ENCODE peak calls at places on chromosome 3, in five cellular contexts. One of them, this sample, is unnamed.

GRCh38 chr3:143771258-143771657 is 77.0 kb downstream of the SLC9A9 start:
- DNase-seq in activated gamma-delta T cell treated with anti-CD3 and anti-CD28 coated beads, Interleukin-2, amount 50 U/mL, for 16 hours: no peak
- DNase-seq in anterior cingulate cortex: no peak
- DNase-seq in GM12891: no peak
- DNase-seq in NCI-H1092 treated with DMSO at 0.1 percent for 48 hours: no peak
- DNase-seq in this sample: no peak

GRCh38 chr3:61929631-61930030 is 368.3 kb downstream of the PTPRG start:
- DNase-seq in NCI-H1092 treated with DMSO at 0.1 percent for 48 hours: no peak
- DNase-seq in anterior cingulate cortex: no peak
- DNase-seq in GM12891: no peak
- DNase-seq in activated gamma-delta T cell treated with anti-CD3 and anti-CD28 coated beads, Interleukin-2, amount 50 U/mL, for 16 hours: no peak
- DNase-seq in this sample: no peak

GRCh38 chr3:21551019-21551418 is 200.0 kb downstream of the ZNF385D start:
- DNase-seq in anterior cingulate cortex: no peak
- DNase-seq in activated gamma-delta T cell treated with anti-CD3 and anti-CD28 coated beads, Interleukin-2, amount 50 U/mL, for 16 hours: no peak
- DNase-seq in NCI-H1092 treated with DMSO at 0.1 percent for 48 hours: no peak
- DNase-seq in GM12891: no peak
- DNase-seq in this sample: no peak

GRCh38 chr3:38551026-38551832 is 55.1 kb downstream of the EXOG start:
- DNase-seq in activated gamma-delta T cell treated with anti-CD3 and anti-CD28 coated beads, Interleukin-2, amount 50 U/mL, for 16 hours: no peak
- DNase-seq in NCI-H1092 treated with DMSO at 0.1 percent for 48 hours: no peak
- DNase-seq in anterior cingulate cortex: no peak
- DNase-seq in GM12891: no peak
- DNase-seq in this sample: no peak

GRCh38 chr3:161372321-161373260 is 1.3 kb upstream of the SPTSSB start:
- DNase-seq in NCI-H1092 treated with DMSO at 0.1 percent for 48 hours: peak; percentile 70
- DNase-seq in activated gamma-delta T cell treated with anti-CD3 and anti-CD28 coated beads, Interleukin-2, amount 50 U/mL, for 16 hours: no peak
- DNase-seq in GM12891: peak; percentile 16
- DNase-seq in anterior cingulate cortex: peak; percentile 62
- DNase-seq in this sample: peak; percentile 4

GRCh38 chr3:108125151-108125540 is 34.3 kb upstream of the CD47 start:
- DNase-seq in anterior cingulate cortex: no peak
- DNase-seq in NCI-H1092 treated with DMSO at 0.1 percent for 48 hours: no peak
- DNase-seq in activated gamma-delta T cell treated with anti-CD3 and anti-CD28 coated beads, Interleukin-2, amount 50 U/mL, for 16 hours: no peak
- DNase-seq in GM12891: no peak
- DNase-seq in this sample: no peak

GRCh38 chr3:76107935-76108570 is 322.7 kb upstream of the ZNF717 start:
- DNase-seq in anterior cingulate cortex: peak; percentile 1
- DNase-seq in GM12891: no peak
- DNase-seq in activated gamma-delta T cell treated with anti-CD3 and anti-CD28 coated beads, Interleukin-2, amount 50 U/mL, for 16 hours: no peak
- DNase-seq in NCI-H1092 treated with DMSO at 0.1 percent for 48 hours: peak; percentile 16
- DNase-seq in this sample: no peak

GRCh38 chr3:10286596-10287295 is 6.0 kb downstream of the GHRL start:
- DNase-seq in activated gamma-delta T cell treated with anti-CD3 and anti-CD28 coated beads, Interleukin-2, amount 50 U/mL, for 16 hours: no peak
- DNase-seq in anterior cingulate cortex: no peak
- DNase-seq in NCI-H1092 treated with DMSO at 0.1 percent for 48 hours: peak; percentile 61
- DNase-seq in GM12891: no peak
- DNase-seq in this sample: no peak

GRCh38 chr3:147410518-147411234 is 1.5 kb downstream of the ZIC1 start:
- DNase-seq in anterior cingulate cortex: no peak
- DNase-seq in GM12891: no peak
- DNase-seq in NCI-H1092 treated with DMSO at 0.1 percent for 48 hours: no peak
- DNase-seq in activated gamma-delta T cell treated with anti-CD3 and anti-CD28 coated beads, Interleukin-2, amount 50 U/mL, for 16 hours: no peak
- DNase-seq in this sample: no peak

GRCh38 chr3:128864351-128864811 is 15.0 kb upstream of the ACAD9 start:
- DNase-seq in anterior cingulate cortex: peak; percentile 73
- DNase-seq in NCI-H1092 treated with DMSO at 0.1 percent for 48 hours: no peak
- DNase-seq in GM12891: no peak
- DNase-seq in activated gamma-delta T cell treated with anti-CD3 and anti-CD28 coated beads, Interleukin-2, amount 50 U/mL, for 16 hours: no peak
- DNase-seq in this sample: no peak

GRCh38 chr3:32973982-32974381 is 22.5 kb downstream of the CCR4 start:
- DNase-seq in activated gamma-delta T cell treated with anti-CD3 and anti-CD28 coated beads, Interleukin-2, amount 50 U/mL, for 16 hours: no peak
- DNase-seq in NCI-H1092 treated with DMSO at 0.1 percent for 48 hours: no peak
- DNase-seq in GM12891: no peak
- DNase-seq in anterior cingulate cortex: no peak
- DNase-seq in this sample: no peak

GRCh38 chr3:69200384-69201068 is 78.1 kb upstream of the LMOD3 start:
- DNase-seq in GM12891: no peak
- DNase-seq in anterior cingulate cortex: no peak
- DNase-seq in activated gamma-delta T cell treated with anti-CD3 and anti-CD28 coated beads, Interleukin-2, amount 50 U/mL, for 16 hours: no peak
- DNase-seq in NCI-H1092 treated with DMSO at 0.1 percent for 48 hours: peak; percentile 46
- DNase-seq in this sample: no peak

GRCh38 chr3:69500604-69501003 is 114.7 kb upstream of the FRMD4B start:
- DNase-seq in anterior cingulate cortex: peak; percentile 1
- DNase-seq in GM12891: no peak
- DNase-seq in activated gamma-delta T cell treated with anti-CD3 and anti-CD28 coated beads, Interleukin-2, amount 50 U/mL, for 16 hours: no peak
- DNase-seq in NCI-H1092 treated with DMSO at 0.1 percent for 48 hours: no peak
- DNase-seq in this sample: no peak

GRCh38 chr3:30510596-30510995 is 95.8 kb upstream of the TGFBR2 start:
- DNase-seq in NCI-H1092 treated with DMSO at 0.1 percent for 48 hours: no peak
- DNase-seq in GM12891: no peak
- DNase-seq in activated gamma-delta T cell treated with anti-CD3 and anti-CD28 coated beads, Interleukin-2, amount 50 U/mL, for 16 hours: no peak
- DNase-seq in anterior cingulate cortex: no peak
- DNase-seq in this sample: peak; percentile 0

GRCh38 chr3:161700998-161701397 is 204.4 kb downstream of the OTOL1 start:
- DNase-seq in GM12891: no peak
- DNase-seq in NCI-H1092 treated with DMSO at 0.1 percent for 48 hours: peak; percentile 55
- DNase-seq in anterior cingulate cortex: no peak
- DNase-seq in activated gamma-delta T cell treated with anti-CD3 and anti-CD28 coated beads, Interleukin-2, amount 50 U/mL, for 16 hours: no peak
- DNase-seq in this sample: no peak

GRCh38 chr3:59341441-59341840 is 291.6 kb upstream of the CFAP20DC start:
- DNase-seq in activated gamma-delta T cell treated with anti-CD3 and anti-CD28 coated beads, Interleukin-2, amount 50 U/mL, for 16 hours: no peak
- DNase-seq in GM12891: no peak
- DNase-seq in NCI-H1092 treated with DMSO at 0.1 percent for 48 hours: peak; percentile 36
- DNase-seq in anterior cingulate cortex: peak; percentile 30
- DNase-seq in this sample: no peak

GRCh38 chr3:53073553-53074365 is 27.9 kb upstream of the SFMBT1 start:
- DNase-seq in activated gamma-delta T cell treated with anti-CD3 and anti-CD28 coated beads, Interleukin-2, amount 50 U/mL, for 16 hours: no peak
- DNase-seq in anterior cingulate cortex: no peak
- DNase-seq in NCI-H1092 treated with DMSO at 0.1 percent for 48 hours: no peak
- DNase-seq in GM12891: no peak
- DNase-seq in this sample: no peak

GRCh38 chr3:128321418-128321817 is 145.3 kb downstream of the DNAJB8 start:
- DNase-seq in GM12891: no peak
- DNase-seq in NCI-H1092 treated with DMSO at 0.1 percent for 48 hours: no peak
- DNase-seq in anterior cingulate cortex: no peak
- DNase-seq in activated gamma-delta T cell treated with anti-CD3 and anti-CD28 coated beads, Interleukin-2, amount 50 U/mL, for 16 hours: no peak
- DNase-seq in this sample: no peak

GRCh38 chr3:152322756-152323155 is 54.0 kb downstream of the MBNL1 start:
- DNase-seq in GM12891: no peak
- DNase-seq in anterior cingulate cortex: no peak
- DNase-seq in activated gamma-delta T cell treated with anti-CD3 and anti-CD28 coated beads, Interleukin-2, amount 50 U/mL, for 16 hours: no peak
- DNase-seq in NCI-H1092 treated with DMSO at 0.1 percent for 48 hours: no peak
- DNase-seq in this sample: no peak

GRCh38 chr3:153285194-153285641 is 123.2 kb downstream of the RAP2B start:
- DNase-seq in GM12891: no peak
- DNase-seq in activated gamma-delta T cell treated with anti-CD3 and anti-CD28 coated beads, Interleukin-2, amount 50 U/mL, for 16 hours: no peak
- DNase-seq in anterior cingulate cortex: no peak
- DNase-seq in NCI-H1092 treated with DMSO at 0.1 percent for 48 hours: no peak
- DNase-seq in this sample: no peak

GRCh38 chr3:65436580-65436979 is 602.1 kb downstream of the MAGI1 start:
- DNase-seq in activated gamma-delta T cell treated with anti-CD3 and anti-CD28 coated beads, Interleukin-2, amount 50 U/mL, for 16 hours: no peak
- DNase-seq in GM12891: no peak
- DNase-seq in NCI-H1092 treated with DMSO at 0.1 percent for 48 hours: peak; percentile 1
- DNase-seq in anterior cingulate cortex: no peak
- DNase-seq in this sample: peak; percentile 4

GRCh38 chr3:157129782-157130137 is 30.2 kb downstream of the CCNL1 start:
- DNase-seq in NCI-H1092 treated with DMSO at 0.1 percent for 48 hours: peak; percentile 57
- DNase-seq in activated gamma-delta T cell treated with anti-CD3 and anti-CD28 coated beads, Interleukin-2, amount 50 U/mL, for 16 hours: no peak
- DNase-seq in GM12891: no peak
- DNase-seq in anterior cingulate cortex: peak; percentile 38
- DNase-seq in this sample: peak; percentile 23

GRCh38 chr3:36305929-36306520 is 74.3 kb upstream of the STAC start:
- DNase-seq in GM12891: no peak
- DNase-seq in anterior cingulate cortex: no peak
- DNase-seq in NCI-H1092 treated with DMSO at 0.1 percent for 48 hours: no peak
- DNase-seq in activated gamma-delta T cell treated with anti-CD3 and anti-CD28 coated beads, Interleukin-2, amount 50 U/mL, for 16 hours: no peak
- DNase-seq in this sample: no peak

GRCh38 chr3:148464246-148464645 is 233.5 kb upstream of the AGTR1 start:
- DNase-seq in NCI-H1092 treated with DMSO at 0.1 percent for 48 hours: no peak
- DNase-seq in GM12891: no peak
- DNase-seq in anterior cingulate cortex: no peak
- DNase-seq in activated gamma-delta T cell treated with anti-CD3 and anti-CD28 coated beads, Interleukin-2, amount 50 U/mL, for 16 hours: no peak
- DNase-seq in this sample: no peak

GRCh38 chr3:105662326-105662725 is 206.5 kb downstream of the CBLB start:
- DNase-seq in anterior cingulate cortex: no peak
- DNase-seq in NCI-H1092 treated with DMSO at 0.1 percent for 48 hours: no peak
- DNase-seq in activated gamma-delta T cell treated with anti-CD3 and anti-CD28 coated beads, Interleukin-2, amount 50 U/mL, for 16 hours: no peak
- DNase-seq in GM12891: no peak
- DNase-seq in this sample: no peak

GRCh38 chr3:111712294-111713180 is 117.4 kb upstream of the ZBED2 start:
- DNase-seq in NCI-H1092 treated with DMSO at 0.1 percent for 48 hours: no peak
- DNase-seq in anterior cingulate cortex: no peak
- DNase-seq in activated gamma-delta T cell treated with anti-CD3 and anti-CD28 coated beads, Interleukin-2, amount 50 U/mL, for 16 hours: peak; percentile 20
- DNase-seq in GM12891: no peak
- DNase-seq in this sample: no peak

GRCh38 chr3:150965436-150965835 is 7.1 kb downstream of the CLRN1 start:
- DNase-seq in NCI-H1092 treated with DMSO at 0.1 percent for 48 hours: no peak
- DNase-seq in activated gamma-delta T cell treated with anti-CD3 and anti-CD28 coated beads, Interleukin-2, amount 50 U/mL, for 16 hours: no peak
- DNase-seq in GM12891: no peak
- DNase-seq in anterior cingulate cortex: no peak
- DNase-seq in this sample: no peak

GRCh38 chr3:107913671-107914070 is 177.2 kb downstream of the CD47 start:
- DNase-seq in GM12891: no peak
- DNase-seq in NCI-H1092 treated with DMSO at 0.1 percent for 48 hours: no peak
- DNase-seq in activated gamma-delta T cell treated with anti-CD3 and anti-CD28 coated beads, Interleukin-2, amount 50 U/mL, for 16 hours: no peak
- DNase-seq in anterior cingulate cortex: no peak
- DNase-seq in this sample: no peak

GRCh38 chr3:149576071-149576564 is 81.7 kb downstream of the WWTR1 start:
- DNase-seq in GM12891: no peak
- DNase-seq in NCI-H1092 treated with DMSO at 0.1 percent for 48 hours: peak; percentile 11
- DNase-seq in activated gamma-delta T cell treated with anti-CD3 and anti-CD28 coated beads, Interleukin-2, amount 50 U/mL, for 16 hours: no peak
- DNase-seq in anterior cingulate cortex: peak; percentile 9
- DNase-seq in this sample: no peak

GRCh38 chr3:124559650-124560405 is 170.4 kb upstream of the UMPS start:
- DNase-seq in GM12891: peak; percentile 58
- DNase-seq in activated gamma-delta T cell treated with anti-CD3 and anti-CD28 coated beads, Interleukin-2, amount 50 U/mL, for 16 hours: peak; percentile 23
- DNase-seq in NCI-H1092 treated with DMSO at 0.1 percent for 48 hours: peak; percentile 64
- DNase-seq in anterior cingulate cortex: peak; percentile 75
- DNase-seq in this sample: peak; percentile 47